ENCODE peak calls at places on chromosomes 4 and X, in nine cellular contexts. Q is neural progenitor cell, E is OCI-LY7, N is hepatocyte, Z is SK-N-SH, Y is GM23338, V is PC-3, W is HCT116, U is GM23248. D is an unnamed sample.

GRCh38 chr4:83329521-83330105 is 5.0 kb downstream of the HPSE start:
- DNase-seq in Q (no peak), E (no peak), V (peak), N (peak), U (peak), W (no peak), Y (no peak), Z (no peak), D (no peak)

GRCh38 chr4:78776729-78777555 is 792 bp downstream of the BMP2K start:
- DNase-seq in N (peak), Y (peak), W (peak), U (peak), E (peak), Z (peak), V (peak), Q (peak), D (peak)

GRCh38 chr4:174156239-174156826 is 127.1 kb downstream of the FBXO8 start:
- DNase-seq in U (peak), V (peak), W (peak), Z (peak), Q (peak), Y (peak), E (peak), N (peak), D (peak)

GRCh38 chrX:119775517-119776238 is 15.8 kb downstream of the RPL39 start:
- DNase-seq in N (no peak), W (no peak), Y (no peak), E (peak), U (no peak), V (no peak), Z (no peak), Q (no peak), D (no peak)

GRCh38 chr4:90580271-90580825 is 453.2 kb downstream of the CCSER1 start:
- DNase-seq in N (no peak), Y (peak), W (no peak), U (no peak), Q (peak), V (no peak), Z (no peak), E (no peak), D (no peak)

GRCh38 chr4:46442963-46443362 is 53.0 kb upstream of the GABRA2 start:
- DNase-seq in Q (no peak), Y (no peak), W (no peak), U (no peak), N (no peak), E (no peak), Z (no peak), V (peak), D (no peak)

GRCh38 chr4:182338059-182338458 is 94.9 kb downstream of the TENM3 start:
- DNase-seq in U (no peak), V (no peak), E (no peak), Q (no peak), W (no peak), N (no peak), Z (no peak), Y (no peak), D (no peak)

GRCh38 chr4:1727117-1728031 is 6.1 kb downstream of the TACC3 start:
- DNase-seq in N (no peak), W (no peak), V (peak), Q (no peak), U (peak), Y (no peak), E (no peak), Z (peak), D (no peak)

GRCh38 chr4:7678318-7678852 is 243.7 kb upstream of the PSAPL1 start:
- DNase-seq in N (no peak), W (no peak), Z (no peak), V (no peak), Y (no peak), E (no peak), U (no peak), Q (no peak), D (no peak)

GRCh38 chr4:16916719-16917337 is 18.4 kb upstream of the LDB2 start:
- DNase-seq in U (peak), N (peak), V (peak), E (peak), Q (peak), W (peak), Y (peak), Z (peak), D (peak)

GRCh38 chr4:33709247-33709646 is 2535.1 kb downstream of the ARAP2 start:
- DNase-seq in Z (no peak), Y (no peak), N (no peak), W (no peak), Q (no peak), E (no peak), V (no peak), U (peak), D (no peak)

GRCh38 chrX:153725039-153725831 is 579 bp downstream of the ABCD1 start:
- DNase-seq in V (peak), Q (peak), Z (no peak), Y (peak), W (no peak), N (no peak), E (peak), U (no peak), D (no peak)

GRCh38 chrX:101370888-101371504 is 15.0 kb downstream of the BTK start:
- DNase-seq in Z (no peak), E (peak), U (no peak), N (no peak), V (no peak), Y (no peak), Q (no peak), W (no peak), D (peak)
- H3K4me2 ChIP-seq in Z (no peak), E (peak), U (no peak), N (no peak), V (no peak), Y (no peak), Q (no peak), W (no peak), D (no peak)

GRCh38 chr4:53326535-53326934 is 39.3 kb downstream of the SCFD2 start:
- DNase-seq in V (no peak), E (no peak), U (no peak), Z (no peak), Q (no peak), Y (no peak), W (no peak), N (no peak), D (no peak)

GRCh38 chr4:53321988-53322289 is 43.9 kb downstream of the SCFD2 start:
- DNase-seq in W (no peak), Q (no peak), E (no peak), N (no peak), Y (no peak), V (no peak), Z (no peak), U (no peak), D (no peak)

GRCh38 chr4:53322696-53323095 is 43.2 kb downstream of the SCFD2 start:
- DNase-seq in Z (no peak), Y (no peak), E (no peak), N (no peak), V (peak), Q (no peak), W (no peak), U (no peak), D (no peak)

DNA sequence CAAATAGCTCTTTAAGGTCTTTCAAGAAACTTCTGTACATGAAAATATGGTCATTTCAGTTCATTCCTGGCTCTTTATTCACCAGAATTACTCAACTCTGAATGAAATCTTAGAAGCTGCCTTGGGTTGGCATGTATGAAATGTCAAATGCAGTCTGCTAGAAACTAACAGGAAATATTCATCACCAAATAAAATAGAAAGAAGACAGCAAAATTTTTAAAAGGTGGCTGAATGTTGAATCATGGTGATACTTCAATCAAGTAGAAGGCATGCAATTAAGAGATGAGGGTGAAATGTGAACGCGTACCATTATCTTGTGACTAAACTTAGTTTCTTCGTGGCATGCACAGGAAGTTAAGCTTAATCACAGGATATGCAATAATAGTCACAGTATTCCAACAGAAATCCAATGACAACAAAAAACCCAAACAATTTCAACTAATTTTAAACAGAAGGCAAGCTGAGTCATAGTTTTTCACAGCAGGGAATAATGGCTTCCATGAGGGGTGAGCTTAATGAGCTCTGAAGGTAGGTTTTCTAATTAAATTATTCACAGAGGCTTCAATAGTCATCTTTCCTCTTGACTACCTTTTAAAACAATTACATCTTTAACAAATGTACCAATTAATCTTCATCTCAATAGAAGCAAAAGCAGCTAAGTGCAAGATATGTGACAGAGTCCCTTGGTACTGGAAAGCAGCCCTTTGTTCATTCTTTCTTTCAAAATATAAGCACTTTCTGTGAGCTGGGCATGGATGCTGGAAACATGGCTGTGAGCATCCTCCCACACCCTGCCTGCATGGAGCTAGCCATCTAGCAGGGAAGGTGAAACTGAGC is 44.5 kb downstream of the SCFD2 start:
- DNase-seq in V (peak), Z (no peak), U (peak), N (no peak), Y (peak), E (no peak), W (peak), Q (no peak), D (no peak)
- H3K4me3 ChIP-seq in V (peak), Z (no peak), U (peak), N (no peak), Y (no peak), E (no peak), W (no peak), Q (no peak), D (no peak)

DNA sequence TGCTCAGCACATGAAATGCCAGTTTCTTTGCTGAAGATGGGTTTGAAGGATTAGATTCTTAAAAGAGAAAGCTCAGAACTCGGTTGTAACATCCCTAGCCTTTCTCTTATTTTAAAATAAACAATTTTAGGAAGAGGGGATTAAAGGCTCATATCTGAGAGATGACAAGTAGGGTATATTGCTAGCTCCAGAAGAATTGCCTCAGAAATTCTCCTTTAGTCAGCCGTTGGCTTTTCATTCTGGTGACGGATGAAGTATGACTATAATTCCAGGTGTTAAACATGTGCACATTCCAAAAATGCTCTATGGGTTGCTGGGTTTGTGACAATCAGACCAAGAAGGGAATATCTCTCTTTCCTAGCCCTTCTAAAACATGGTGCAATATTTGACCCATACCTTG is 17.8 kb downstream of the DKK2 start:
- DNase-seq in U (peak), Z (no peak), N (no peak), W (no peak), V (no peak), E (no peak), Q (no peak), Y (no peak), D (no peak)
- TF ChIP-seq EZH2phosphoT487 in U (no peak), Z (no peak), N (no peak), W (no peak), V (no peak), E (no peak), Q (no peak), Y (no peak), D (no peak)

DNA sequence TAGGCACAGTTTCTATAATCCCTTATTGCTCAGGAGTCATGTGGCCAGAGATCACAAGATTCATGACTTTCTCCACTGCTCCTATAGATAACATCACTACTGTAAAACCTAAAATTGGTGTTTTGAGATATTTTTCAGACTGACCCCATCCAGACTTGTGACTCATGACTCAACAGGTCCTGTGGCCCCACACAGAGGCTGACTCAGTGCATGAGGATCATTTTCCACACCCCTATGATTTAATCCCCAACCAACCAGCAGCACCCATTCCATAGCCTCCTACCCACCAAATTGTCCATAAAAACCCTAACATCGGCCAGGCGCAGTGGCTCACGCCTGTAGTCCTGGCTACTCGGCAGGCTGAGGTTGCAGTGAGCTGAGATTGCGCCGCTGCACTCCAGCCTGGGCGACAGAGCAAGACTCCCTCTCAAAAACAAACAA is 13.2 kb upstream of the XIAP start:
- DNase-seq in Q (no peak), V (peak), E (no peak), U (peak), N (no peak), W (no peak), Y (no peak), Z (no peak), D (no peak)
- H3K4me2 ChIP-seq in Q (no peak), V (peak), E (no peak), U (no peak), N (no peak), W (no peak), Y (no peak), Z (no peak), D (no peak)

GRCh38 chr4:176340871-176341685 is 21.3 kb downstream of the SPCS3 start:
- DNase-seq in E (peak), Y (peak), V (peak), Q (peak), U (peak), W (no peak), N (peak), Z (peak), D (peak)
- H3K4me3 ChIP-seq in E (no peak), Y (no peak), V (peak), Q (no peak), U (peak), W (no peak), N (no peak), Z (no peak), D (no peak)

D was measured in MM.1S.